ENCODE peak calls at places on chromosome 5, in six cellular contexts. J is smooth muscle cell of the brain vasculature; M is mucosa of descending colon; T is dermis blood vessel endothelial cell; W is neuronal stem cell; H is activated CD4-positive, alpha-beta T cell treated with anti-CD3 and anti-CD28 coated beads, Interleukin-2, amount 10 ng/mL, durations not matched to agents 7 days and 5 days. Q is an unnamed sample.

GRCh38 chr5:28254846-28255245 is 1216.5 kb upstream of the CDH9 start:
- DNase-seq in T (no peak), M (no peak), W (no peak), J (peak; percentile 1), H (no peak), Q (peak; percentile 72)

GRCh38 chr5:141914154-141914743 is 9.4 kb upstream of the DELE1 start:
- DNase-seq in W (peak; percentile 36), T (peak; percentile 28), H (no peak), J (no peak), M (peak; percentile 71), Q (no peak)

GRCh38 chr5:107557051-107557658 is 113.6 kb downstream of the EFNA5 start:
- DNase-seq in W (no peak), M (no peak), J (no peak), T (peak; percentile 7), H (no peak), Q (no peak)

GRCh38 chr5:153818626-153819025 is 220.1 kb downstream of the FAM114A2 start:
- DNase-seq in T (no peak), J (no peak), H (no peak), M (no peak), W (no peak), Q (no peak)

GRCh38 chr5:161846731-161847130 is 1.2 kb upstream of the GABRA1 start:
- DNase-seq in H (peak; percentile 9), W (peak; percentile 63), T (no peak), M (no peak), J (no peak), Q (no peak)

GRCh38 chr5:22238047-22238446 is 615.1 kb downstream of the CDH12 start:
- DNase-seq in J (no peak), H (no peak), T (no peak), W (no peak), M (no peak), Q (no peak)

GRCh38 chr5:82019342-82020138 is 47.7 kb downstream of the ATG10 start:
- DNase-seq in J (no peak), T (no peak), M (no peak), H (no peak), W (no peak), Q (no peak)

GRCh38 chr5:11617080-11617479 is 287.2 kb downstream of the CTNND2 start:
- DNase-seq in J (no peak), H (no peak), W (no peak), T (no peak), M (no peak), Q (no peak)

GRCh38 chr5:1099931-1100651 is 11.8 kb downstream of the SLC12A7 start:
- DNase-seq in M (no peak), J (no peak), W (no peak), T (no peak), H (no peak), Q (no peak)

GRCh38 chr5:69484891-69485290 is 7.7 kb upstream of the OCLN start:
- DNase-seq in M (no peak), J (no peak), T (peak; percentile 58), H (no peak), W (no peak), Q (peak; percentile 20)

GRCh38 chr5:144465441-144465840 is 294.8 kb downstream of the KCTD16 start:
- DNase-seq in J (no peak), M (no peak), W (no peak), T (no peak), H (no peak), Q (no peak)

GRCh38 chr5:150461231-150461630 is 11.7 kb upstream of the RPS14 start:
- DNase-seq in M (no peak), T (no peak), W (no peak), J (no peak), H (peak; percentile 26), Q (no peak)

GRCh38 chr5:77816686-77817085 is 40.5 kb upstream of the TBCA start:
- DNase-seq in W (no peak), T (no peak), M (no peak), H (no peak), J (no peak), Q (no peak)

GRCh38 chr5:75277463-75277862 is 40.8 kb upstream of the ANKRD31 start:
- DNase-seq in J (no peak), H (no peak), T (no peak), W (no peak), M (peak; percentile 62), Q (no peak)

GRCh38 chr5:83342475-83342874 is 129.1 kb upstream of the VCAN start:
- DNase-seq in H (no peak), J (no peak), T (no peak), M (no peak), W (no peak), Q (no peak)

GRCh38 chr5:151675956-151676712 is 10.6 kb downstream of the SPARC start:
- DNase-seq in W (no peak), H (no peak), J (no peak), T (peak; percentile 67), M (no peak), Q (no peak)

GRCh38 chr5:122846051-122846567 is 696 bp downstream of the SNX24 start:
- DNase-seq in H (no peak), J (no peak), M (no peak), W (no peak), T (peak; percentile 20), Q (peak; percentile 20)

GRCh38 chr5:167995844-167996400 is 295.5 kb upstream of the WWC1 start:
- DNase-seq in T (no peak), W (no peak), H (no peak), M (no peak), J (no peak), Q (no peak)

GRCh38 chr5:132380047-132380446 is 10.5 kb downstream of the SLC22A5 start:
- DNase-seq in H (no peak), W (no peak), T (no peak), M (no peak), J (no peak), Q (no peak)

GRCh38 chr5:73405691-73406090 is 42.9 kb downstream of the FOXD1 start:
- DNase-seq in H (no peak), T (no peak), W (no peak), M (no peak), J (no peak), Q (no peak)

GRCh38 chr5:149775785-149776184 is 45.7 kb downstream of the PPARGC1B start:
- DNase-seq in J (no peak), H (no peak), T (no peak), W (no peak), M (no peak), Q (no peak)

GRCh38 chr5:60101561-60101960 is 208.0 kb upstream of the PDE4D start:
- DNase-seq in J (no peak), T (no peak), W (no peak), M (no peak), H (no peak), Q (no peak)

GRCh38 chr5:471750-472058 is 28.7 kb downstream of the EXOC3 start:
- DNase-seq in T (no peak), H (no peak), M (no peak), W (no peak), J (no peak), Q (no peak)